ENCODE peak calls at places on chromosomes 2 and 18, in ten cellular contexts. O is body of pancreas, E is adrenal gland, B is A549, H is ovary, U is right lobe of liver, Z is testis, N is prostate gland, R is heart left ventricle, V is K562. J is an unnamed sample.

GRCh38 chr2:148022882-148023281 is 2.0 kb downstream of the MBD5 start:
- DNase-seq in O (no peak), E (no peak), B (no peak), H (no peak), U (no peak), Z (no peak), N (no peak), R (no peak), V (no peak), J (no peak)

GRCh38 chr2:129907256-129907973 is 72.1 kb upstream of the RAB6C start:
- DNase-seq in O (no peak), E (no peak), B (no peak), H (no peak), U (no peak), Z (no peak), N (no peak), R (no peak), V (no peak), J (no peak)

GRCh38 chr2:38720613-38721241 is 30.4 kb downstream of the SRSF7 start:
- DNase-seq in O (peak), E (peak), B (peak), H (peak), U (peak), Z (peak), N (peak), R (peak), V (no peak), J (peak)

GRCh38 chr2:26471278-26471677 is 6.6 kb downstream of the OTOF start:
- DNase-seq in O (no peak), E (no peak), B (no peak), H (no peak), U (no peak), Z (no peak), N (no peak), R (peak), V (no peak), J (no peak)

GRCh38 chr2:233912799-233913423 is 4.3 kb upstream of the TRPM8 start:
- DNase-seq in O (no peak), E (no peak), B (peak), H (no peak), U (no peak), Z (peak), N (no peak), R (no peak), V (no peak), J (peak)

GRCh38 chr2:127609818-127610217 is 36.1 kb upstream of the GPR17 start:
- DNase-seq in O (no peak), E (no peak), B (no peak), H (no peak), U (no peak), Z (no peak), N (no peak), R (no peak), V (no peak), J (no peak)

GRCh38 chr2:58571181-58571852 is 330.2 kb upstream of the FANCL start:
- DNase-seq in O (peak), E (no peak), B (peak), H (no peak), U (no peak), Z (peak), N (peak), R (no peak), V (peak), J (no peak)

GRCh38 chr2:133490412-133490958 is 77.8 kb downstream of the NCKAP5 start:
- DNase-seq in O (no peak), E (no peak), B (no peak), H (no peak), U (no peak), Z (no peak), N (no peak), R (no peak), V (no peak), J (no peak)

GRCh38 chr2:215728504-215729065 is 284.8 kb downstream of the MREG start:
- DNase-seq in O (peak), E (peak), B (no peak), H (no peak), U (no peak), Z (peak), N (no peak), R (no peak), V (no peak), J (no peak)

GRCh38 chr2:180077295-180077906 is 70.3 kb upstream of the CWC22 start:
- DNase-seq in O (no peak), E (no peak), B (peak), H (no peak), U (no peak), Z (no peak), N (no peak), R (no peak), V (peak), J (no peak)

GRCh38 chr18:3593381-3593903 is 143.5 kb downstream of the TGIF1 start:
- DNase-seq in O (no peak), E (no peak), B (peak), H (no peak), U (no peak), Z (peak), N (peak), R (peak), V (peak), J (no peak)

GRCh38 chr2:191230174-191230573 is 15.0 kb upstream of the MYO1B start:
- DNase-seq in O (no peak), E (no peak), B (no peak), H (no peak), U (no peak), Z (no peak), N (no peak), R (peak), V (no peak), J (no peak)

GRCh38 chr2:79512442-79513401 is at the start of gene CTNNA2:
- DNase-seq in O (peak), E (peak), B (peak), H (no peak), U (peak), Z (peak), N (no peak), R (peak), V (peak), J (peak)

GRCh38 chr18:48715651-48716354 is 177.0 kb downstream of the CTIF start:
- DNase-seq in O (peak), E (peak), B (no peak), H (no peak), U (no peak), Z (peak), N (no peak), R (no peak), V (no peak), J (peak)
- TF ChIP-seq POLR2A in O (no peak), E (no peak), B (no peak), H (no peak), U (no peak), Z (no peak), N (no peak), R (no peak), V (no peak), J (no peak)

GRCh38 chr2:19351499-19351898 is 6.9 kb downstream of the OSR1 start:
- DNase-seq in O (no peak), E (no peak), B (no peak), H (no peak), U (no peak), Z (no peak), N (no peak), R (no peak), V (no peak), J (no peak)
- H3K4me3 ChIP-seq in O (no peak), E (no peak), B (no peak), H (no peak), U (no peak), Z (peak), N (no peak), R (peak), V (no peak), J (no peak)

GRCh38 chr2:111689174-111689573 is 194.8 kb downstream of the ANAPC1 start:
- DNase-seq in O (no peak), E (no peak), B (no peak), H (no peak), U (no peak), Z (no peak), N (no peak), R (no peak), V (no peak), J (no peak)

GRCh38 chr2:111694690-111695089 is 189.3 kb downstream of the ANAPC1 start:
- DNase-seq in O (peak), E (no peak), B (no peak), H (no peak), U (no peak), Z (peak), N (no peak), R (peak), V (no peak), J (no peak)

GRCh38 chr2:111691164-111691895 is 192.7 kb downstream of the ANAPC1 start:
- DNase-seq in O (no peak), E (no peak), B (no peak), H (no peak), U (no peak), Z (no peak), N (no peak), R (no peak), V (no peak), J (no peak)

GRCh38 chr2:111689899-111690298 is 194.1 kb downstream of the ANAPC1 start:
- DNase-seq in O (no peak), E (no peak), B (no peak), H (no peak), U (no peak), Z (no peak), N (no peak), R (no peak), V (no peak), J (no peak)

GRCh38 chr2:111692311-111692710 is 191.7 kb downstream of the ANAPC1 start:
- DNase-seq in O (no peak), E (no peak), B (no peak), H (no peak), U (no peak), Z (no peak), N (no peak), R (no peak), V (peak), J (no peak)
- TF ChIP-seq CTCF in O (no peak), E (no peak), B (no peak), H (no peak), U (no peak), Z (no peak), N (no peak), R (no peak), V (no peak), J (no peak)

GRCh38 chr18:62324917-62325805 is at the start of gene TNFRSF11A:
- DNase-seq in O (peak), E (no peak), B (peak), H (no peak), U (peak), Z (peak), N (peak), R (peak), V (peak), J (peak)
- TF ChIP-seq POLR2A in O (no peak), E (no peak), B (peak), H (no peak), U (no peak), Z (no peak), N (no peak), R (no peak), V (no peak), J (peak)

DNA sequence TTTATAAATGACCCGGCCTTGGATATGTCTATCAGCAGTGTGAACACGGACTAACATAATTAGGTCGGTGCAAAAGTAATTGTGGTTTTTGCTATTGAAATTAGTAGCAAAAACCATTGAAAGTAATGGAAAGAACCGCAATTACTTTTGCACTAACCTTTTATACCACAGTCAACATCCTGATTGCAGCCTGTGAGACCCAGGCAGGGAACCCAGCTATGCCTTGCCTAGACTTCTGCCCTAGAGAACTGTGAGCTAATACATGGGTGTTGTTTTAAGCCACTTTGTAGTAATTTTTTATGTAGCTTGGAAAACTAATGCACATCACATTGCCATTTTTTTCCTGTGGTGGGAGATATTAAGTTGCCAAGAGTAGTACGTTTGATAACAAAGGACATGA is 120.7 kb downstream of the SCG2 start:
- DNase-seq in O (no peak), E (no peak), B (no peak), H (no peak), U (no peak), Z (no peak), N (no peak), R (no peak), V (no peak), J (no peak)
- H3K4me3 ChIP-seq in O (no peak), E (no peak), B (no peak), H (no peak), U (no peak), Z (no peak), N (no peak), R (no peak), V (no peak), J (no peak)

J was measured in Peyer's patch.